ENCODE peak calls at places on chromosomes 13 and 19, in five cellular contexts. O is mesothelial cell of epicardium; N is stimulated activated CD4-positive, alpha-beta T cell treated with anti-CD3 and anti-CD28 coated beads, Interleukin-1b, Interleukin-23, amount 100 ng/mL, for 1 hour; T is Peyer's patch; M is fibroblast of lung. Z is an unnamed sample.

GRCh38 chr19:54173951-54174817 is 1.2 kb upstream of the TMC4 start:
- DNase-seq in O (no peak), N (no peak), T (no peak), M (no peak), Z (no peak)

GRCh38 chr19:29547361-29547960 is 21.7 kb downstream of the VSTM2B start:
- DNase-seq in O (no peak), N (no peak), T (no peak), M (no peak), Z (no peak)

GRCh38 chr13:48192536-48192935 is 40.5 kb upstream of the ITM2B start:
- DNase-seq in O (no peak), N (no peak), T (no peak), M (no peak), Z (no peak)

GRCh38 chr19:47545061-47545948 is 27.6 kb downstream of the ZNF541 start:
- DNase-seq in O (no peak), N (no peak), T (no peak), M (no peak), Z (no peak)

GRCh38 chr19:33436360-33437345 is 63.1 kb downstream of the CEBPG start:
- DNase-seq in O (no peak), N (no peak), T (no peak), M (no peak), Z (no peak)

GRCh38 chr13:107043016-107043957 is 475.4 kb upstream of the ARGLU1 start:
- DNase-seq in O (no peak), N (no peak), T (no peak), M (peak; percentile 87), Z (no peak)

GRCh38 chr13:73334459-73334858 is 275.7 kb downstream of the KLF5 start:
- DNase-seq in O (no peak), N (no peak), T (no peak), M (no peak), Z (no peak)

GRCh38 chr13:70125693-70126092 is 17.4 kb upstream of the KLHL1 start:
- DNase-seq in O (no peak), N (no peak), T (no peak), M (no peak), Z (no peak)

GRCh38 chr19:55340144-55340783 is 588 bp downstream of the KMT5C start:
- DNase-seq in O (no peak), N (no peak), T (no peak), M (no peak), Z (no peak)

GRCh38 chr13:100302391-100302790 is 213.5 kb downstream of the PCCA start:
- DNase-seq in O (no peak), N (no peak), T (no peak), M (no peak), Z (no peak)

Z was measured in A172.